ENCODE peak calls at places on chromosomes 4 and X, in ten cellular contexts. One of them, this sample, is unnamed.

GRCh38 chr4:163744861-163745260 is 250.4 kb downstream of the TMA16 start:
- DNase-seq in lower lobe of right lung: no peak
- DNase-seq in Peyer's patch: no peak
- DNase-seq in EH: no peak
- DNase-seq in activated gamma-delta T cell treated with anti-CD3 and anti-CD28 coated beads, Interleukin-2, amount 50 U/mL, for 16 hours: no peak
- DNase-seq in NCI-H774: no peak
- DNase-seq in activated T-cell treated with anti-CD3 and anti-CD28 coated beads, Interleukin-2, amount 50 U/mL, for 72 hours: no peak
- DNase-seq in RPMI7951: no peak
- DNase-seq in left ventricle myocardium inferior: no peak
- DNase-seq in RCC 7860: no peak
- DNase-seq in this sample: no peak

GRCh38 chrX:30589146-30589888 is 11.8 kb upstream of the TASL start:
- DNase-seq in lower lobe of right lung: no peak
- DNase-seq in left ventricle myocardium inferior: no peak
- DNase-seq in NCI-H774: no peak
- DNase-seq in activated gamma-delta T cell treated with anti-CD3 and anti-CD28 coated beads, Interleukin-2, amount 50 U/mL, for 16 hours: no peak
- DNase-seq in RPMI7951: no peak
- DNase-seq in activated T-cell treated with anti-CD3 and anti-CD28 coated beads, Interleukin-2, amount 50 U/mL, for 72 hours: no peak
- DNase-seq in Peyer's patch: no peak
- DNase-seq in EH: no peak
- DNase-seq in RCC 7860: no peak
- DNase-seq in this sample: no peak

GRCh38 chr4:171644430-171645057 is 168.7 kb upstream of the GALNTL6 start:
- DNase-seq in left ventricle myocardium inferior: no peak
- DNase-seq in RPMI7951: no peak
- DNase-seq in lower lobe of right lung: no peak
- DNase-seq in activated T-cell treated with anti-CD3 and anti-CD28 coated beads, Interleukin-2, amount 50 U/mL, for 72 hours: no peak
- DNase-seq in RCC 7860: no peak
- DNase-seq in EH: no peak
- DNase-seq in NCI-H774: no peak
- DNase-seq in activated gamma-delta T cell treated with anti-CD3 and anti-CD28 coated beads, Interleukin-2, amount 50 U/mL, for 16 hours: no peak
- DNase-seq in Peyer's patch: no peak
- DNase-seq in this sample: no peak

GRCh38 chr4:13349096-13349495 is 135.0 kb downstream of the RAB28 start:
- DNase-seq in left ventricle myocardium inferior: no peak
- DNase-seq in NCI-H774: no peak
- DNase-seq in RPMI7951: peak
- DNase-seq in EH: peak
- DNase-seq in activated T-cell treated with anti-CD3 and anti-CD28 coated beads, Interleukin-2, amount 50 U/mL, for 72 hours: no peak
- DNase-seq in activated gamma-delta T cell treated with anti-CD3 and anti-CD28 coated beads, Interleukin-2, amount 50 U/mL, for 16 hours: no peak
- DNase-seq in Peyer's patch: no peak
- DNase-seq in lower lobe of right lung: no peak
- DNase-seq in RCC 7860: no peak
- DNase-seq in this sample: no peak

GRCh38 chr4:2183394-2183793 is 58.5 kb downstream of the HAUS3 start:
- DNase-seq in activated T-cell treated with anti-CD3 and anti-CD28 coated beads, Interleukin-2, amount 50 U/mL, for 72 hours: no peak
- DNase-seq in Peyer's patch: no peak
- DNase-seq in activated gamma-delta T cell treated with anti-CD3 and anti-CD28 coated beads, Interleukin-2, amount 50 U/mL, for 16 hours: no peak
- DNase-seq in left ventricle myocardium inferior: no peak
- DNase-seq in RCC 7860: no peak
- DNase-seq in NCI-H774: no peak
- DNase-seq in lower lobe of right lung: no peak
- DNase-seq in EH: no peak
- DNase-seq in RPMI7951: no peak
- DNase-seq in this sample: no peak

GRCh38 chrX:105190252-105190853 is 30.1 kb downstream of the TEX13A start:
- DNase-seq in left ventricle myocardium inferior: no peak
- DNase-seq in activated gamma-delta T cell treated with anti-CD3 and anti-CD28 coated beads, Interleukin-2, amount 50 U/mL, for 16 hours: no peak
- DNase-seq in Peyer's patch: no peak
- DNase-seq in RCC 7860: peak
- DNase-seq in activated T-cell treated with anti-CD3 and anti-CD28 coated beads, Interleukin-2, amount 50 U/mL, for 72 hours: peak
- DNase-seq in lower lobe of right lung: no peak
- DNase-seq in NCI-H774: no peak
- DNase-seq in EH: peak
- DNase-seq in RPMI7951: peak
- DNase-seq in this sample: peak

GRCh38 chr4:65670331-65671031 is at the start of gene EPHA5:
- DNase-seq in Peyer's patch: no peak
- DNase-seq in activated gamma-delta T cell treated with anti-CD3 and anti-CD28 coated beads, Interleukin-2, amount 50 U/mL, for 16 hours: no peak
- DNase-seq in EH: peak
- DNase-seq in left ventricle myocardium inferior: peak
- DNase-seq in NCI-H774: peak
- DNase-seq in RCC 7860: peak
- DNase-seq in activated T-cell treated with anti-CD3 and anti-CD28 coated beads, Interleukin-2, amount 50 U/mL, for 72 hours: no peak
- DNase-seq in lower lobe of right lung: peak
- DNase-seq in RPMI7951: peak
- DNase-seq in this sample: peak

GRCh38 chr4:173284463-173284862 is 49.7 kb downstream of the HMGB2 start:
- DNase-seq in Peyer's patch: no peak
- DNase-seq in RCC 7860: no peak
- DNase-seq in EH: no peak
- DNase-seq in NCI-H774: no peak
- DNase-seq in left ventricle myocardium inferior: no peak
- DNase-seq in activated gamma-delta T cell treated with anti-CD3 and anti-CD28 coated beads, Interleukin-2, amount 50 U/mL, for 16 hours: no peak
- DNase-seq in RPMI7951: no peak
- DNase-seq in activated T-cell treated with anti-CD3 and anti-CD28 coated beads, Interleukin-2, amount 50 U/mL, for 72 hours: no peak
- DNase-seq in lower lobe of right lung: no peak
- DNase-seq in this sample: no peak

This sample was measured in ACHN.